ENCODE peak calls at places on chromosomes 7 and 10, in eight cellular contexts. One of them, this sample, is unnamed.

GRCh38 chr7:117011419-117012260 is 58.3 kb downstream of the ST7 start:
- DNase-seq in GM12891: no peak
- DNase-seq in GM12892: no peak
- DNase-seq in IMR-90: no peak
- DNase-seq in erythroblast: peak; percentile 34
- DNase-seq in NB4: no peak
- DNase-seq in heart left ventricle: no peak
- DNase-seq in testis: no peak
- DNase-seq in this sample: no peak

GRCh38 chr7:77982926-77983550 is 184.5 kb downstream of the PHTF2 start:
- DNase-seq in IMR-90: no peak
- DNase-seq in heart left ventricle: no peak
- DNase-seq in GM12892: no peak
- DNase-seq in GM12891: no peak
- DNase-seq in testis: no peak
- DNase-seq in NB4: peak; percentile 33
- DNase-seq in erythroblast: no peak
- DNase-seq in this sample: no peak

GRCh38 chr10:44965651-44966097 is 6.1 kb downstream of the RASSF4 start:
- DNase-seq in IMR-90: no peak
- DNase-seq in testis: no peak
- DNase-seq in GM12891: no peak
- DNase-seq in GM12892: no peak
- DNase-seq in heart left ventricle: peak; percentile 74
- DNase-seq in NB4: no peak
- DNase-seq in erythroblast: no peak
- DNase-seq in this sample: no peak

GRCh38 chr7:84783161-84783803 is 403.6 kb downstream of the SEMA3D start:
- DNase-seq in heart left ventricle: no peak
- DNase-seq in NB4: peak; percentile 29
- DNase-seq in GM12892: no peak
- DNase-seq in erythroblast: no peak
- DNase-seq in IMR-90: peak; percentile 39
- DNase-seq in testis: no peak
- DNase-seq in GM12891: no peak
- DNase-seq in this sample: no peak

GRCh38 chr7:25122373-25122772 is 2.7 kb downstream of the CYCS start:
- DNase-seq in GM12892: no peak
- DNase-seq in IMR-90: peak; percentile 75
- DNase-seq in testis: no peak
- DNase-seq in GM12891: no peak
- DNase-seq in NB4: no peak
- DNase-seq in erythroblast: no peak
- DNase-seq in heart left ventricle: no peak
- DNase-seq in this sample: no peak

GRCh38 chr10:50622497-50623298 is 1.1 kb downstream of the SGMS1 start:
- DNase-seq in heart left ventricle: peak; percentile 46
- DNase-seq in testis: peak; percentile 54
- DNase-seq in IMR-90: peak; percentile 50
- DNase-seq in GM12891: peak; percentile 15
- DNase-seq in NB4: peak; percentile 55
- DNase-seq in GM12892: no peak
- DNase-seq in erythroblast: peak; percentile 78
- DNase-seq in this sample: peak; percentile 79

GRCh38 chr10:31268616-31269303 is 50.3 kb upstream of the ZEB1 start:
- DNase-seq in testis: peak; percentile 21
- DNase-seq in heart left ventricle: no peak
- DNase-seq in IMR-90: no peak
- DNase-seq in erythroblast: no peak
- DNase-seq in NB4: no peak
- DNase-seq in GM12892: no peak
- DNase-seq in GM12891: no peak
- DNase-seq in this sample: no peak

GRCh38 chr7:152968003-152968402 is 208.5 kb downstream of the ACTR3B start:
- DNase-seq in NB4: no peak
- DNase-seq in heart left ventricle: no peak
- DNase-seq in GM12891: no peak
- DNase-seq in IMR-90: no peak
- DNase-seq in erythroblast: no peak
- DNase-seq in testis: no peak
- DNase-seq in GM12892: no peak
- DNase-seq in this sample: no peak

GRCh38 chr7:155392726-155393570 is 65.0 kb upstream of the EN2 start:
- DNase-seq in IMR-90: no peak
- DNase-seq in erythroblast: no peak
- DNase-seq in GM12891: no peak
- DNase-seq in NB4: no peak
- DNase-seq in heart left ventricle: peak; percentile 10
- DNase-seq in GM12892: no peak
- DNase-seq in testis: no peak
- DNase-seq in this sample: no peak

GRCh38 chr10:68665841-68666240 is 55.2 kb upstream of the CCAR1 start:
- DNase-seq in NB4: no peak
- DNase-seq in heart left ventricle: no peak
- DNase-seq in testis: no peak
- DNase-seq in GM12892: no peak
- DNase-seq in IMR-90: peak; percentile 56
- DNase-seq in GM12891: no peak
- DNase-seq in erythroblast: no peak
- DNase-seq in this sample: no peak

GRCh38 chr10:129744134-129744895 is 219.8 kb downstream of the EBF3 start:
- DNase-seq in NB4: no peak
- DNase-seq in GM12892: no peak
- DNase-seq in GM12891: no peak
- DNase-seq in testis: peak; percentile 2
- DNase-seq in IMR-90: no peak
- DNase-seq in heart left ventricle: peak; percentile 9
- DNase-seq in erythroblast: no peak
- DNase-seq in this sample: no peak

GRCh38 chr7:121337398-121337797 is 8.6 kb downstream of the WNT16 start:
- DNase-seq in testis: no peak
- DNase-seq in GM12891: no peak
- DNase-seq in IMR-90: no peak
- DNase-seq in GM12892: no peak
- DNase-seq in NB4: no peak
- DNase-seq in heart left ventricle: no peak
- DNase-seq in erythroblast: peak; percentile 31
- DNase-seq in this sample: no peak

GRCh38 chr10:22597142-22597541 is 117.2 kb downstream of the PIP4K2A start:
- DNase-seq in NB4: no peak
- DNase-seq in GM12891: peak; percentile 21
- DNase-seq in testis: no peak
- DNase-seq in GM12892: no peak
- DNase-seq in heart left ventricle: no peak
- DNase-seq in erythroblast: no peak
- DNase-seq in IMR-90: peak; percentile 26
- DNase-seq in this sample: no peak

GRCh38 chr10:93495654-93496321 is 624 bp upstream of the CEP55 start:
- DNase-seq in GM12892: no peak
- DNase-seq in erythroblast: peak; percentile 49
- DNase-seq in NB4: peak; percentile 44
- DNase-seq in testis: peak; percentile 48
- DNase-seq in heart left ventricle: peak; percentile 53
- DNase-seq in IMR-90: no peak
- DNase-seq in GM12891: no peak
- DNase-seq in this sample: no peak

GRCh38 chr10:72079356-72079755 is 9.0 kb downstream of the SPOCK2 start:
- DNase-seq in GM12891: no peak
- DNase-seq in NB4: no peak
- DNase-seq in testis: no peak
- DNase-seq in GM12892: peak; percentile 19
- DNase-seq in heart left ventricle: no peak
- DNase-seq in erythroblast: no peak
- DNase-seq in IMR-90: no peak
- DNase-seq in this sample: no peak

GRCh38 chr10:77710081-77710551 is 72.5 kb upstream of the KCNMA1 start:
- DNase-seq in erythroblast: no peak
- DNase-seq in GM12892: no peak
- DNase-seq in IMR-90: no peak
- DNase-seq in heart left ventricle: no peak
- DNase-seq in NB4: no peak
- DNase-seq in GM12891: no peak
- DNase-seq in testis: no peak
- DNase-seq in this sample: no peak

GRCh38 chr7:30406664-30407425 is 71.7 kb downstream of the NOD1 start:
- DNase-seq in GM12891: no peak
- DNase-seq in IMR-90: no peak
- DNase-seq in testis: no peak
- DNase-seq in erythroblast: no peak
- DNase-seq in heart left ventricle: no peak
- DNase-seq in GM12892: no peak
- DNase-seq in NB4: no peak
- DNase-seq in this sample: no peak

DNA sequence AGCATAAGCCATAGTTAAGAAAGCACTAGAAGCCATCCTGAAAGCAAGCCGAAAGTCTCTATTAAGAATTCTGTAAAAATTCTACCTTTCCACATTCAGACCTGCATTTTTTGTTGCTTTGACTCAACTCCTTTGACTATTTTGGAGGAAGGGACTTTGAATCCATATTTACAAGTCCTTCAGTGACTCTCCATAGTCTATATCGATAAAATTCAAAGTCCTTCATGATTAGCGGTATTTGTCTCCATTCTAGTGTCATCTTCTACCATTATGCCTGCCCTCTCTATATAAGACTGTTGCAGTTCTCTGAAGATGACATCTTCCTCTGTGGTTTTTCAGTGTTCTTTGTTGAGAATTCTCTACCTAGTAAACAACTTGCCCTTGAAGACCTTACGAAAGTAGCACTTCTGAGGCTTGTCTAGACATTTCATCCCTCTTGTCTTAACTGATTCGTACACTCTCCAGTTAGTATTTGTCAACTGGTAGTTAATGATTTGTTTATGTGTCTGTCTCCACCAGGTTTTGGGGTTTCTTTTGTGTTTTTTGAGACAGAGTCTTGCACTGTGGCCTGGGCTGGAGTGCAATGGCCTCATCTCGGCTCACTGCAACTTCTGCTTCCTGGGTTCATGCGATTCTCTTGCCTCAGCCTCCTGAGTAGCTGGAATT is 1.7 kb downstream of the CCSER2 start:
- DNase-seq in GM12892: no peak
- DNase-seq in heart left ventricle: no peak
- DNase-seq in IMR-90: no peak
- DNase-seq in testis: no peak
- DNase-seq in NB4: no peak
- DNase-seq in erythroblast: no peak
- DNase-seq in GM12891: no peak
- DNase-seq in this sample: no peak
- TF ChIP-seq POLR2A in GM12892: no peak
- TF ChIP-seq POLR2A in heart left ventricle: no peak
- TF ChIP-seq POLR2A in IMR-90: no peak
- TF ChIP-seq POLR2A in testis: no peak
- TF ChIP-seq POLR2A in NB4: no peak
- TF ChIP-seq POLR2A in erythroblast: no peak
- TF ChIP-seq POLR2A in GM12891: no peak
- TF ChIP-seq POLR2A in this sample: no peak

GRCh38 chr7:127586346-127586745 is 950 bp upstream of the GCC1 start:
- DNase-seq in IMR-90: no peak
- DNase-seq in NB4: no peak
- DNase-seq in erythroblast: no peak
- DNase-seq in GM12892: no peak
- DNase-seq in GM12891: no peak
- DNase-seq in heart left ventricle: no peak
- DNase-seq in testis: no peak
- DNase-seq in this sample: no peak

GRCh38 chr7:127584648-127585043 is 750 bp downstream of the GCC1 start:
- DNase-seq in NB4: no peak
- DNase-seq in heart left ventricle: no peak
- DNase-seq in GM12892: no peak
- DNase-seq in testis: no peak
- DNase-seq in GM12891: no peak
- DNase-seq in erythroblast: no peak
- DNase-seq in IMR-90: no peak
- DNase-seq in this sample: no peak

GRCh38 chr7:127587663-127588018 is 570 bp upstream of the ARF5 start:
- DNase-seq in NB4: no peak
- DNase-seq in erythroblast: no peak
- DNase-seq in GM12892: no peak
- DNase-seq in GM12891: no peak
- DNase-seq in heart left ventricle: peak; percentile 33
- DNase-seq in IMR-90: no peak
- DNase-seq in testis: peak; percentile 22
- DNase-seq in this sample: peak; percentile 7

GRCh38 chr7:127588019-127588696 is at the start of gene ARF5:
- DNase-seq in IMR-90: peak; percentile 72
- DNase-seq in GM12891: peak; percentile 97
- DNase-seq in GM12892: peak; percentile 94
- DNase-seq in testis: peak; percentile 91
- DNase-seq in erythroblast: peak; percentile 94
- DNase-seq in NB4: peak; percentile 90
- DNase-seq in heart left ventricle: peak; percentile 91
- DNase-seq in this sample: peak; percentile 88

GRCh38 chr7:127585044-127585953 is at the start of gene GCC1:
- DNase-seq in erythroblast: peak; percentile 96
- DNase-seq in heart left ventricle: peak; percentile 93
- DNase-seq in testis: peak; percentile 95
- DNase-seq in GM12891: peak; percentile 90
- DNase-seq in IMR-90: peak; percentile 87
- DNase-seq in NB4: peak; percentile 92
- DNase-seq in GM12892: peak; percentile 87
- DNase-seq in this sample: peak; percentile 94
- TF ChIP-seq POLR2A in erythroblast: peak; percentile 89
- TF ChIP-seq POLR2A in heart left ventricle: peak; percentile 95
- TF ChIP-seq POLR2A in testis: peak; percentile 71
- TF ChIP-seq POLR2A in GM12891: peak; percentile 91
- TF ChIP-seq POLR2A in IMR-90: peak; percentile 94
- TF ChIP-seq POLR2A in NB4: peak; percentile 94
- TF ChIP-seq POLR2A in GM12892: peak; percentile 90
- TF ChIP-seq POLR2A in this sample: peak; percentile 78

GRCh38 chr10:98446656-98447221 is at the start of gene HPS1:
- DNase-seq in NB4: peak; percentile 87
- DNase-seq in GM12891: peak; percentile 91
- DNase-seq in testis: peak; percentile 81
- DNase-seq in erythroblast: peak; percentile 93
- DNase-seq in heart left ventricle: peak; percentile 86
- DNase-seq in GM12892: peak; percentile 87
- DNase-seq in IMR-90: peak; percentile 58
- DNase-seq in this sample: peak; percentile 73
- TF ChIP-seq POLR2A in NB4: peak; percentile 94
- TF ChIP-seq POLR2A in GM12891: peak; percentile 79
- TF ChIP-seq POLR2A in testis: no peak
- TF ChIP-seq POLR2A in erythroblast: peak; percentile 93
- TF ChIP-seq POLR2A in heart left ventricle: peak; percentile 78
- TF ChIP-seq POLR2A in GM12892: peak; percentile 86
- TF ChIP-seq POLR2A in IMR-90: peak; percentile 81
- TF ChIP-seq POLR2A in this sample: peak; percentile 62

DNA sequence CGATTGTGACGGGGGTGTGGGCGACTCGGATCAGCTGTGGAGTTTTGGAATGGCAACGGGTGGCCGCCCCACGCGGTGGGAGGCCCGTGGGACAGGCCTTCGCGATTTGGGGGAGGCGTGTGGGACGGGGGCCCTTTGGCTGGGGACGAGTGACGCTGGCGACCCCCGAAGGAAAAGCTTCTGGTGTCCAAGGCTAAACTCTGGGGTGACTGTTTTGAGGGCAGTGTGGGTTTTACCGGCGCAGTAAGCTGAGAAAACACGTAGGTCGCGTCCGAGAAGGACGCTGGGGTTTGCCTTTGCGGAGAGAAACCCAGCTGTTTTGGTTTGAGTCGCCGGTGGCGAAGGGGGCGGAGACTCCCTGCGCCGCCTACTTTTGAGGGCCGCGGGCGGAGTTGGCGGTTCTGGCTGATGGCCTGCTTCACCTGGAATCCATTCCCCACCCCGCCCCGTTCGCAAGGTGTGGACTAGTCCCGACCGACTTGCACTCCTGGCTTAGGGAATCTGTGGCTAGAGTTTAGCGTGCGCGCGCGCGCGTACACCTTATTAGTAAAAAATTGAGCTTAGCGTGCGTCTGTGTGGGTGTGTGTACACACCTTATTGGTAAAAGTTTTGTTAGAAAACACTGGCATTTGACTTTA is 606 bp downstream of the TAX1BP1 start:
- DNase-seq in testis: peak; percentile 92
- DNase-seq in NB4: peak; percentile 94
- DNase-seq in heart left ventricle: peak; percentile 84
- DNase-seq in erythroblast: peak; percentile 90
- DNase-seq in GM12891: peak; percentile 62
- DNase-seq in IMR-90: peak; percentile 67
- DNase-seq in GM12892: peak; percentile 61
- DNase-seq in this sample: peak; percentile 88
- TF ChIP-seq POLR2A in testis: no peak
- TF ChIP-seq POLR2A in NB4: peak; percentile 73
- TF ChIP-seq POLR2A in heart left ventricle: peak; percentile 7
- TF ChIP-seq POLR2A in erythroblast: no peak
- TF ChIP-seq POLR2A in GM12891: no peak
- TF ChIP-seq POLR2A in IMR-90: peak; percentile 75
- TF ChIP-seq POLR2A in GM12892: no peak
- TF ChIP-seq POLR2A in this sample: peak; percentile 52

This sample was measured in adrenal gland.